ENCODE peak calls at places on chromosomes 4 and X, in ten cellular contexts. One of them, this sample, is unnamed.

GRCh38 chr4:5747746-5748365 is 36.9 kb downstream of the EVC start:
- DNase-seq in fibroblast of pulmonary artery: peak; percentile 100
- DNase-seq in AG09319: peak; percentile 98
- DNase-seq in NCI-H1105: no peak
- DNase-seq in stimulated activated CD4-positive, alpha-beta T cell treated with anti-CD3 and anti-CD28 coated beads, TNF-alpha, amount 100 ng/mL, for 48 hours: no peak
- DNase-seq in kidney tubule cell: peak; percentile 95
- DNase-seq in NCI-H2171: no peak
- DNase-seq in ELR: peak; percentile 83
- DNase-seq in foreskin keratinocyte: peak; percentile 69
- DNase-seq in substantia nigra: no peak
- DNase-seq in this sample: peak; percentile 96

GRCh38 chr4:123325241-123325681 is 71.3 kb upstream of the SPRY1 start:
- DNase-seq in kidney tubule cell: no peak
- DNase-seq in NCI-H2171: no peak
- DNase-seq in substantia nigra: no peak
- DNase-seq in foreskin keratinocyte: no peak
- DNase-seq in fibroblast of pulmonary artery: no peak
- DNase-seq in NCI-H1105: no peak
- DNase-seq in stimulated activated CD4-positive, alpha-beta T cell treated with anti-CD3 and anti-CD28 coated beads, TNF-alpha, amount 100 ng/mL, for 48 hours: no peak
- DNase-seq in ELR: no peak
- DNase-seq in AG09319: no peak
- DNase-seq in this sample: peak; percentile 59

GRCh38 chr4:39096847-39097246 is 34.8 kb downstream of the KLHL5 start:
- DNase-seq in NCI-H1105: no peak
- DNase-seq in AG09319: no peak
- DNase-seq in NCI-H2171: no peak
- DNase-seq in fibroblast of pulmonary artery: no peak
- DNase-seq in ELR: no peak
- DNase-seq in substantia nigra: no peak
- DNase-seq in foreskin keratinocyte: no peak
- DNase-seq in kidney tubule cell: no peak
- DNase-seq in stimulated activated CD4-positive, alpha-beta T cell treated with anti-CD3 and anti-CD28 coated beads, TNF-alpha, amount 100 ng/mL, for 48 hours: no peak
- DNase-seq in this sample: no peak

GRCh38 chrX:40644175-40644574 is 3.2 kb downstream of the CXorf38 start:
- DNase-seq in AG09319: no peak
- DNase-seq in stimulated activated CD4-positive, alpha-beta T cell treated with anti-CD3 and anti-CD28 coated beads, TNF-alpha, amount 100 ng/mL, for 48 hours: no peak
- DNase-seq in ELR: no peak
- DNase-seq in foreskin keratinocyte: no peak
- DNase-seq in fibroblast of pulmonary artery: peak; percentile 76
- DNase-seq in kidney tubule cell: peak; percentile 58
- DNase-seq in NCI-H2171: no peak
- DNase-seq in substantia nigra: no peak
- DNase-seq in NCI-H1105: no peak
- DNase-seq in this sample: no peak

GRCh38 chrX:134659761-134660160 is 1.5 kb upstream of the PLAC1 start:
- DNase-seq in fibroblast of pulmonary artery: no peak
- DNase-seq in NCI-H1105: no peak
- DNase-seq in ELR: peak; percentile 52
- DNase-seq in AG09319: no peak
- DNase-seq in stimulated activated CD4-positive, alpha-beta T cell treated with anti-CD3 and anti-CD28 coated beads, TNF-alpha, amount 100 ng/mL, for 48 hours: no peak
- DNase-seq in substantia nigra: no peak
- DNase-seq in kidney tubule cell: no peak
- DNase-seq in foreskin keratinocyte: no peak
- DNase-seq in NCI-H2171: no peak
- DNase-seq in this sample: no peak

GRCh38 chr4:92121099-92121498 is 182.7 kb upstream of the GRID2 start:
- DNase-seq in fibroblast of pulmonary artery: no peak
- DNase-seq in foreskin keratinocyte: no peak
- DNase-seq in NCI-H1105: no peak
- DNase-seq in substantia nigra: no peak
- DNase-seq in kidney tubule cell: no peak
- DNase-seq in stimulated activated CD4-positive, alpha-beta T cell treated with anti-CD3 and anti-CD28 coated beads, TNF-alpha, amount 100 ng/mL, for 48 hours: no peak
- DNase-seq in ELR: no peak
- DNase-seq in NCI-H2171: no peak
- DNase-seq in AG09319: no peak
- DNase-seq in this sample: peak; percentile 86

GRCh38 chr4:143514432-143514831 is 930 bp downstream of the SMARCA5 start:
- DNase-seq in kidney tubule cell: peak; percentile 48
- DNase-seq in NCI-H2171: no peak
- DNase-seq in AG09319: no peak
- DNase-seq in foreskin keratinocyte: peak; percentile 13
- DNase-seq in substantia nigra: no peak
- DNase-seq in fibroblast of pulmonary artery: peak; percentile 62
- DNase-seq in ELR: peak; percentile 58
- DNase-seq in stimulated activated CD4-positive, alpha-beta T cell treated with anti-CD3 and anti-CD28 coated beads, TNF-alpha, amount 100 ng/mL, for 48 hours: peak; percentile 6
- DNase-seq in NCI-H1105: peak; percentile 8
- DNase-seq in this sample: peak; percentile 65

GRCh38 chr4:110644008-110644407 is 21.1 kb upstream of the PITX2 start:
- DNase-seq in fibroblast of pulmonary artery: no peak
- DNase-seq in AG09319: no peak
- DNase-seq in foreskin keratinocyte: no peak
- DNase-seq in NCI-H1105: no peak
- DNase-seq in ELR: no peak
- DNase-seq in substantia nigra: no peak
- DNase-seq in NCI-H2171: no peak
- DNase-seq in stimulated activated CD4-positive, alpha-beta T cell treated with anti-CD3 and anti-CD28 coated beads, TNF-alpha, amount 100 ng/mL, for 48 hours: no peak
- DNase-seq in kidney tubule cell: no peak
- DNase-seq in this sample: no peak

GRCh38 chr4:27787195-27787594 is 926.6 kb downstream of the STIM2 start:
- DNase-seq in fibroblast of pulmonary artery: no peak
- DNase-seq in NCI-H1105: no peak
- DNase-seq in kidney tubule cell: no peak
- DNase-seq in substantia nigra: no peak
- DNase-seq in stimulated activated CD4-positive, alpha-beta T cell treated with anti-CD3 and anti-CD28 coated beads, TNF-alpha, amount 100 ng/mL, for 48 hours: no peak
- DNase-seq in foreskin keratinocyte: peak; percentile 68
- DNase-seq in NCI-H2171: no peak
- DNase-seq in AG09319: no peak
- DNase-seq in ELR: peak; percentile 4
- DNase-seq in this sample: no peak

GRCh38 chrX:71366674-71367256 is 608 bp downstream of the TAF1 start:
- DNase-seq in substantia nigra: no peak
- DNase-seq in AG09319: no peak
- DNase-seq in fibroblast of pulmonary artery: peak; percentile 25
- DNase-seq in kidney tubule cell: peak; percentile 18
- DNase-seq in ELR: peak; percentile 39
- DNase-seq in NCI-H1105: no peak
- DNase-seq in NCI-H2171: peak; percentile 11
- DNase-seq in stimulated activated CD4-positive, alpha-beta T cell treated with anti-CD3 and anti-CD28 coated beads, TNF-alpha, amount 100 ng/mL, for 48 hours: no peak
- DNase-seq in foreskin keratinocyte: no peak
- DNase-seq in this sample: peak; percentile 52

GRCh38 chr4:84531689-84532088 is 32.6 kb upstream of the NKX6-1 start:
- DNase-seq in foreskin keratinocyte: peak; percentile 11
- DNase-seq in substantia nigra: no peak
- DNase-seq in AG09319: no peak
- DNase-seq in NCI-H1105: no peak
- DNase-seq in ELR: peak; percentile 53
- DNase-seq in kidney tubule cell: peak; percentile 71
- DNase-seq in stimulated activated CD4-positive, alpha-beta T cell treated with anti-CD3 and anti-CD28 coated beads, TNF-alpha, amount 100 ng/mL, for 48 hours: no peak
- DNase-seq in NCI-H2171: no peak
- DNase-seq in fibroblast of pulmonary artery: no peak
- DNase-seq in this sample: no peak

GRCh38 chr4:186647821-186648220 is 75.8 kb downstream of the FAT1 start:
- DNase-seq in AG09319: no peak
- DNase-seq in NCI-H2171: no peak
- DNase-seq in ELR: no peak
- DNase-seq in kidney tubule cell: no peak
- DNase-seq in fibroblast of pulmonary artery: no peak
- DNase-seq in NCI-H1105: no peak
- DNase-seq in foreskin keratinocyte: no peak
- DNase-seq in substantia nigra: no peak
- DNase-seq in stimulated activated CD4-positive, alpha-beta T cell treated with anti-CD3 and anti-CD28 coated beads, TNF-alpha, amount 100 ng/mL, for 48 hours: no peak
- DNase-seq in this sample: no peak

GRCh38 chr4:181157647-181158046 is 1085.6 kb upstream of the TENM3 start:
- DNase-seq in kidney tubule cell: no peak
- DNase-seq in fibroblast of pulmonary artery: no peak
- DNase-seq in ELR: no peak
- DNase-seq in NCI-H1105: no peak
- DNase-seq in substantia nigra: no peak
- DNase-seq in foreskin keratinocyte: no peak
- DNase-seq in AG09319: no peak
- DNase-seq in stimulated activated CD4-positive, alpha-beta T cell treated with anti-CD3 and anti-CD28 coated beads, TNF-alpha, amount 100 ng/mL, for 48 hours: no peak
- DNase-seq in NCI-H2171: no peak
- DNase-seq in this sample: no peak

GRCh38 chr4:128979934-128980333 is 113.4 kb downstream of the SCLT1 start:
- DNase-seq in fibroblast of pulmonary artery: peak; percentile 86
- DNase-seq in foreskin keratinocyte: peak; percentile 50
- DNase-seq in NCI-H1105: no peak
- DNase-seq in AG09319: peak; percentile 63
- DNase-seq in stimulated activated CD4-positive, alpha-beta T cell treated with anti-CD3 and anti-CD28 coated beads, TNF-alpha, amount 100 ng/mL, for 48 hours: no peak
- DNase-seq in kidney tubule cell: peak; percentile 82
- DNase-seq in NCI-H2171: peak; percentile 17
- DNase-seq in substantia nigra: no peak
- DNase-seq in ELR: peak; percentile 63
- DNase-seq in this sample: peak; percentile 80

GRCh38 chr4:111210576-111210975 is 587.7 kb upstream of the PITX2 start:
- DNase-seq in AG09319: no peak
- DNase-seq in fibroblast of pulmonary artery: no peak
- DNase-seq in substantia nigra: no peak
- DNase-seq in NCI-H1105: no peak
- DNase-seq in kidney tubule cell: no peak
- DNase-seq in foreskin keratinocyte: no peak
- DNase-seq in NCI-H2171: no peak
- DNase-seq in stimulated activated CD4-positive, alpha-beta T cell treated with anti-CD3 and anti-CD28 coated beads, TNF-alpha, amount 100 ng/mL, for 48 hours: no peak
- DNase-seq in ELR: no peak
- DNase-seq in this sample: no peak

GRCh38 chr4:168221298-168221697 is 97.3 kb downstream of the DDX60 start:
- DNase-seq in fibroblast of pulmonary artery: peak; percentile 88
- DNase-seq in NCI-H1105: peak; percentile 19
- DNase-seq in ELR: peak; percentile 83
- DNase-seq in NCI-H2171: peak; percentile 53
- DNase-seq in AG09319: peak; percentile 27
- DNase-seq in substantia nigra: no peak
- DNase-seq in kidney tubule cell: peak; percentile 73
- DNase-seq in foreskin keratinocyte: peak; percentile 21
- DNase-seq in stimulated activated CD4-positive, alpha-beta T cell treated with anti-CD3 and anti-CD28 coated beads, TNF-alpha, amount 100 ng/mL, for 48 hours: no peak
- DNase-seq in this sample: peak; percentile 76

GRCh38 chrX:145848451-145848850 is 30.8 kb downstream of the SLITRK2 start:
- DNase-seq in NCI-H1105: no peak
- DNase-seq in foreskin keratinocyte: no peak
- DNase-seq in AG09319: no peak
- DNase-seq in substantia nigra: no peak
- DNase-seq in NCI-H2171: no peak
- DNase-seq in kidney tubule cell: no peak
- DNase-seq in fibroblast of pulmonary artery: no peak
- DNase-seq in stimulated activated CD4-positive, alpha-beta T cell treated with anti-CD3 and anti-CD28 coated beads, TNF-alpha, amount 100 ng/mL, for 48 hours: no peak
- DNase-seq in ELR: no peak
- DNase-seq in this sample: peak; percentile 3

GRCh38 chrX:40653535-40653934 is 6.2 kb upstream of the CXorf38 start:
- DNase-seq in NCI-H2171: no peak
- DNase-seq in foreskin keratinocyte: no peak
- DNase-seq in stimulated activated CD4-positive, alpha-beta T cell treated with anti-CD3 and anti-CD28 coated beads, TNF-alpha, amount 100 ng/mL, for 48 hours: no peak
- DNase-seq in fibroblast of pulmonary artery: no peak
- DNase-seq in substantia nigra: no peak
- DNase-seq in NCI-H1105: no peak
- DNase-seq in ELR: no peak
- DNase-seq in kidney tubule cell: no peak
- DNase-seq in AG09319: no peak
- DNase-seq in this sample: no peak

GRCh38 chr4:14028862-14029261 is 401.3 kb upstream of the BOD1L1 start:
- DNase-seq in NCI-H1105: no peak
- DNase-seq in stimulated activated CD4-positive, alpha-beta T cell treated with anti-CD3 and anti-CD28 coated beads, TNF-alpha, amount 100 ng/mL, for 48 hours: no peak
- DNase-seq in AG09319: no peak
- DNase-seq in substantia nigra: no peak
- DNase-seq in ELR: no peak
- DNase-seq in foreskin keratinocyte: no peak
- DNase-seq in NCI-H2171: no peak
- DNase-seq in fibroblast of pulmonary artery: no peak
- DNase-seq in kidney tubule cell: no peak
- DNase-seq in this sample: no peak

GRCh38 chrX:50818986-50819385 is 5.0 kb upstream of the SHROOM4 start:
- DNase-seq in NCI-H1105: no peak
- DNase-seq in stimulated activated CD4-positive, alpha-beta T cell treated with anti-CD3 and anti-CD28 coated beads, TNF-alpha, amount 100 ng/mL, for 48 hours: no peak
- DNase-seq in fibroblast of pulmonary artery: no peak
- DNase-seq in AG09319: no peak
- DNase-seq in ELR: no peak
- DNase-seq in NCI-H2171: no peak
- DNase-seq in substantia nigra: no peak
- DNase-seq in kidney tubule cell: no peak
- DNase-seq in foreskin keratinocyte: no peak
- DNase-seq in this sample: no peak

GRCh38 chr4:7774301-7775019 is 165.2 kb downstream of the AFAP1 start:
- DNase-seq in stimulated activated CD4-positive, alpha-beta T cell treated with anti-CD3 and anti-CD28 coated beads, TNF-alpha, amount 100 ng/mL, for 48 hours: no peak
- DNase-seq in AG09319: no peak
- DNase-seq in fibroblast of pulmonary artery: no peak
- DNase-seq in substantia nigra: no peak
- DNase-seq in ELR: no peak
- DNase-seq in foreskin keratinocyte: no peak
- DNase-seq in NCI-H1105: no peak
- DNase-seq in kidney tubule cell: no peak
- DNase-seq in NCI-H2171: no peak
- DNase-seq in this sample: no peak

GRCh38 chr4:127224556-127224955 is 408.2 kb upstream of the INTU start:
- DNase-seq in ELR: no peak
- DNase-seq in foreskin keratinocyte: no peak
- DNase-seq in fibroblast of pulmonary artery: no peak
- DNase-seq in NCI-H2171: no peak
- DNase-seq in kidney tubule cell: no peak
- DNase-seq in NCI-H1105: no peak
- DNase-seq in stimulated activated CD4-positive, alpha-beta T cell treated with anti-CD3 and anti-CD28 coated beads, TNF-alpha, amount 100 ng/mL, for 48 hours: no peak
- DNase-seq in AG09319: no peak
- DNase-seq in substantia nigra: no peak
- DNase-seq in this sample: no peak

GRCh38 chr4:139509727-139510410 is 46.1 kb downstream of the SETD7 start:
- DNase-seq in AG09319: no peak
- DNase-seq in ELR: peak; percentile 17
- DNase-seq in NCI-H1105: no peak
- DNase-seq in stimulated activated CD4-positive, alpha-beta T cell treated with anti-CD3 and anti-CD28 coated beads, TNF-alpha, amount 100 ng/mL, for 48 hours: no peak
- DNase-seq in kidney tubule cell: no peak
- DNase-seq in substantia nigra: no peak
- DNase-seq in NCI-H2171: no peak
- DNase-seq in foreskin keratinocyte: no peak
- DNase-seq in fibroblast of pulmonary artery: peak; percentile 38
- DNase-seq in this sample: no peak

GRCh38 chr4:186829740-186830449 is 106.2 kb upstream of the FAT1 start:
- DNase-seq in stimulated activated CD4-positive, alpha-beta T cell treated with anti-CD3 and anti-CD28 coated beads, TNF-alpha, amount 100 ng/mL, for 48 hours: no peak
- DNase-seq in substantia nigra: no peak
- DNase-seq in NCI-H1105: no peak
- DNase-seq in fibroblast of pulmonary artery: peak; percentile 98
- DNase-seq in foreskin keratinocyte: no peak
- DNase-seq in NCI-H2171: no peak
- DNase-seq in kidney tubule cell: no peak
- DNase-seq in AG09319: no peak
- DNase-seq in ELR: peak; percentile 82
- DNase-seq in this sample: peak; percentile 80

GRCh38 chr4:7506119-7506518 is 71.4 kb upstream of the PSAPL1 start:
- DNase-seq in kidney tubule cell: no peak
- DNase-seq in NCI-H2171: no peak
- DNase-seq in foreskin keratinocyte: no peak
- DNase-seq in fibroblast of pulmonary artery: no peak
- DNase-seq in stimulated activated CD4-positive, alpha-beta T cell treated with anti-CD3 and anti-CD28 coated beads, TNF-alpha, amount 100 ng/mL, for 48 hours: no peak
- DNase-seq in ELR: no peak
- DNase-seq in NCI-H1105: no peak
- DNase-seq in substantia nigra: no peak
- DNase-seq in AG09319: no peak
- DNase-seq in this sample: peak; percentile 91

GRCh38 chr4:68365068-68365467 is 15.2 kb upstream of the YTHDC1 start:
- DNase-seq in fibroblast of pulmonary artery: no peak
- DNase-seq in ELR: no peak
- DNase-seq in NCI-H2171: no peak
- DNase-seq in AG09319: no peak
- DNase-seq in substantia nigra: no peak
- DNase-seq in foreskin keratinocyte: no peak
- DNase-seq in stimulated activated CD4-positive, alpha-beta T cell treated with anti-CD3 and anti-CD28 coated beads, TNF-alpha, amount 100 ng/mL, for 48 hours: no peak
- DNase-seq in NCI-H1105: no peak
- DNase-seq in kidney tubule cell: no peak
- DNase-seq in this sample: no peak

GRCh38 chr4:53889335-53890084 is 174.9 kb downstream of the CHIC2 start:
- DNase-seq in NCI-H2171: no peak
- DNase-seq in AG09319: no peak
- DNase-seq in ELR: no peak
- DNase-seq in substantia nigra: no peak
- DNase-seq in foreskin keratinocyte: no peak
- DNase-seq in kidney tubule cell: no peak
- DNase-seq in stimulated activated CD4-positive, alpha-beta T cell treated with anti-CD3 and anti-CD28 coated beads, TNF-alpha, amount 100 ng/mL, for 48 hours: no peak
- DNase-seq in fibroblast of pulmonary artery: no peak
- DNase-seq in NCI-H1105: no peak
- DNase-seq in this sample: no peak

GRCh38 chr4:156547439-156547838 is 424.2 kb downstream of the PDGFC start:
- DNase-seq in stimulated activated CD4-positive, alpha-beta T cell treated with anti-CD3 and anti-CD28 coated beads, TNF-alpha, amount 100 ng/mL, for 48 hours: no peak
- DNase-seq in NCI-H2171: no peak
- DNase-seq in ELR: peak; percentile 85
- DNase-seq in kidney tubule cell: peak; percentile 86
- DNase-seq in AG09319: peak; percentile 47
- DNase-seq in foreskin keratinocyte: peak; percentile 41
- DNase-seq in NCI-H1105: no peak
- DNase-seq in fibroblast of pulmonary artery: peak; percentile 87
- DNase-seq in substantia nigra: no peak
- DNase-seq in this sample: peak; percentile 92